ENCODE peak calls at places on chromosomes 1 and 21, in ten cellular contexts. M, W, T, S, F, G, H, B, R and Z are unnamed samples.

GRCh38 chr1:32684167-32684811 is 18.3 kb downstream of the SYNC start:
- DNase-seq in M (peak; percentile 60), W (no peak), T (no peak), S (peak; percentile 30), F (peak; percentile 55), G (no peak), H (no peak), B (peak; percentile 17), R (no peak), Z (peak; percentile 80)

GRCh38 chr1:228940526-228940925 is 205.2 kb downstream of the RHOU start:
- DNase-seq in M (no peak), W (no peak), T (no peak), S (no peak), F (no peak), G (no peak), H (no peak), B (no peak), R (no peak), Z (no peak)

GRCh38 chr1:73673980-73674379 is 524.0 kb downstream of the LRRIQ3 start:
- DNase-seq in M (peak; percentile 28), W (no peak), T (no peak), S (no peak), F (no peak), G (no peak), H (no peak), B (no peak), R (no peak), Z (no peak)

GRCh38 chr1:114428083-114428754 is 82.8 kb downstream of the TRIM33 start:
- DNase-seq in M (peak; percentile 55), W (no peak), T (no peak), S (no peak), F (no peak), G (no peak), H (no peak), B (peak; percentile 13), R (peak; percentile 16), Z (peak; percentile 47)

GRCh38 chr21:31660134-31660565 is 657 bp downstream of the SOD1 start:
- DNase-seq in M (peak; percentile 31), W (no peak), T (no peak), S (peak; percentile 59), F (no peak), G (no peak), H (peak; percentile 44), B (peak; percentile 61), R (peak; percentile 43), Z (peak; percentile 30)

GRCh38 chr1:24735619-24736375 is 9.4 kb upstream of the CLIC4 start:
- DNase-seq in M (peak; percentile 50), W (no peak), T (no peak), S (peak; percentile 60), F (no peak), G (no peak), H (peak; percentile 62), B (peak; percentile 48), R (no peak), Z (peak; percentile 39)

GRCh38 chr1:42186172-42186571 is 21.6 kb upstream of the GUCA2A start:
- DNase-seq in M (peak; percentile 49), W (no peak), T (no peak), S (no peak), F (no peak), G (no peak), H (no peak), B (no peak), R (no peak), Z (peak; percentile 42)

GRCh38 chr1:204591473-204592090 is 75.4 kb downstream of the MDM4 start:
- DNase-seq in M (peak; percentile 42), W (no peak), T (no peak), S (no peak), F (peak; percentile 16), G (no peak), H (no peak), B (no peak), R (no peak), Z (peak; percentile 17)

GRCh38 chr1:117651616-117652015 is 45.8 kb downstream of the TENT5C start:
- DNase-seq in M (no peak), W (no peak), T (no peak), S (no peak), F (no peak), G (no peak), H (no peak), B (no peak), R (no peak), Z (no peak)

GRCh38 chr1:229544587-229544986 is 13.9 kb downstream of the ABCB10 start:
- DNase-seq in M (no peak), W (no peak), T (no peak), S (no peak), F (no peak), G (no peak), H (no peak), B (no peak), R (no peak), Z (no peak)

GRCh38 chr1:101738475-101738874 is 258.3 kb downstream of the OLFM3 start:
- DNase-seq in M (peak; percentile 49), W (no peak), T (no peak), S (no peak), F (no peak), G (no peak), H (no peak), B (no peak), R (no peak), Z (peak; percentile 58)

GRCh38 chr1:180536796-180537372 is 21.9 kb upstream of the OVAAL start:
- DNase-seq in M (no peak), W (no peak), T (no peak), S (no peak), F (no peak), G (no peak), H (no peak), B (no peak), R (no peak), Z (no peak)

GRCh38 chr1:56545711-56546110 is 33.7 kb downstream of the PLPP3 start:
- DNase-seq in M (no peak), W (no peak), T (no peak), S (no peak), F (no peak), G (peak; percentile 89), H (no peak), B (no peak), R (no peak), Z (no peak)

DNA sequence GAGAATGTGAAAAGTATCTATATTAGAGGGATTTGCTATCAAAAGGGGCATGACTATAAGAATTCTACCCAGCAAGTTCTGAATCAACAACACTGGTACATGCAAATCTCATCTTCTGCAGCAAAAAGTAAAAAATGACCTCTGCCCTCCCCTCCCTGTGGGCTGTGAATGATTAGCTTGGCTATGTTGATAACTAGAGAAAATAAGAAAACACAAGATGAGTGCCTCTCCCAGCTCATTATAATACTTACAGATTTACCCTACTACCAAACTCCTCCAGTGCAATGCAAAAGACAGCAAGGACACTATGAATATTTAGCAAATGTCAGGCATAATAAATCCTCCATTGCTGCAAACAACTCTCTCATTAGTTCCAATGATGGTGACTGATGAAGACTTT is 102.4 kb downstream of the SLC45A1 start:
- DNase-seq in M (no peak), W (no peak), T (no peak), S (no peak), F (no peak), G (no peak), H (no peak), B (no peak), R (no peak), Z (no peak)
- H3K4me3 ChIP-seq in M (peak overlapping the region; percentile 78), W (no peak overlapping the region), T (peak overlapping the region; percentile 67), S (no peak overlapping the region), F (peak overlapping the region; percentile 77), G (peak overlapping the region; percentile 3), H (peak overlapping the region; percentile 12), B (peak overlapping the region; percentile 75), R (no peak overlapping the region), Z (peak overlapping the region; percentile 76)

GRCh38 chr1:30817083-30817450 is 59.5 kb upstream of the LAPTM5 start:
- DNase-seq in M (no peak), W (no peak), T (no peak), S (no peak), F (no peak), G (no peak), H (no peak), B (no peak), R (no peak), Z (no peak)
- TF ChIP-seq CTCF in M (no peak), W (no peak), T (no peak), S (no peak), F (no peak), G (no peak), H (no peak), B (no peak), R (no peak), Z (no peak)

GRCh38 chr21:42959754-42960153 is 14.6 kb upstream of the PKNOX1 start:
- DNase-seq in M (no peak), W (no peak), T (no peak), S (no peak), F (no peak), G (no peak), H (peak; percentile 91), B (no peak), R (no peak), Z (no peak)

GRCh38 chr21:42962360-42963007 is 11.9 kb upstream of the PKNOX1 start:
- DNase-seq in M (no peak), W (no peak), T (no peak), S (no peak), F (no peak), G (no peak), H (no peak), B (no peak), R (no peak), Z (no peak)

GRCh38 chr21:42956824-42957632 is 17.3 kb upstream of the PKNOX1 start:
- DNase-seq in M (no peak), W (no peak), T (no peak), S (no peak), F (no peak), G (no peak), H (peak; percentile 94), B (no peak), R (no peak), Z (no peak)
- H3K4me3 ChIP-seq in M (no peak overlapping the region), W (no peak overlapping the region), T (no peak overlapping the region), S (no peak overlapping the region), F (no peak overlapping the region), G (no peak overlapping the region), H (no peak overlapping the region), B (no peak overlapping the region), R (no peak overlapping the region), Z (no peak overlapping the region)

GRCh38 chr21:45474323-45474950 is 67.8 kb downstream of the SLC19A1 start:
- DNase-seq in M (no peak), W (no peak), T (no peak), S (no peak), F (no peak), G (no peak), H (no peak), B (no peak), R (no peak), Z (no peak)

GRCh38 chr21:45475004-45475685 is 67.1 kb downstream of the SLC19A1 start:
- DNase-seq in M (no peak), W (no peak), T (no peak), S (no peak), F (no peak), G (no peak), H (no peak), B (no peak), R (no peak), Z (no peak)

GRCh38 chr21:45472445-45473365 is 67.7 kb downstream of the COL18A1 start:
- DNase-seq in M (no peak), W (no peak), T (peak; percentile 47), S (no peak), F (no peak), G (peak; percentile 15), H (no peak), B (peak; percentile 42), R (no peak), Z (no peak)

GRCh38 chr21:45471229-45472052 is 66.5 kb downstream of the COL18A1 start:
- DNase-seq in M (peak; percentile 93), W (no peak), T (no peak), S (no peak), F (peak; percentile 74), G (peak; percentile 17), H (no peak), B (peak; percentile 75), R (no peak), Z (peak; percentile 92)

GRCh38 chr21:45473496-45474322 is 68.5 kb downstream of the SLC19A1 start:
- DNase-seq in M (no peak), W (no peak), T (no peak), S (no peak), F (no peak), G (no peak), H (no peak), B (no peak), R (no peak), Z (no peak)
- TF ChIP-seq CTCF in M (no peak), W (no peak), T (no peak), S (no peak), F (peak; percentile 9), G (no peak), H (no peak), B (no peak), R (no peak), Z (no peak)